ENCODE peak calls at places on chromosomes 2 and 18, in five cellular contexts. U, H, M, J and X are unnamed samples.

GRCh38 chr18:3159830-3160229 is 59.9 kb downstream of the MYOM1 start:
- DNase-seq in U (no peak), H (no peak), M (no peak), J (no peak), X (no peak)

GRCh38 chr2:83461135-83461534 is 997.9 kb downstream of the SUCLG1 start:
- DNase-seq in U (no peak), H (no peak), M (no peak), J (no peak), X (no peak)

GRCh38 chr18:60413944-60414547 is 41.5 kb upstream of the MC4R start:
- DNase-seq in U (no peak), H (peak; percentile 30), M (no peak), J (no peak), X (no peak)

GRCh38 chr2:120934891-120935338 is 199.2 kb downstream of the GLI2 start:
- DNase-seq in U (no peak), H (peak; percentile 99), M (no peak), J (no peak), X (no peak)

GRCh38 chr18:79598885-79599175 is 80.8 kb upstream of the CTDP1 start:
- DNase-seq in U (no peak), H (no peak), M (no peak), J (no peak), X (no peak)

GRCh38 chr2:26711457-26712155 is 19.1 kb downstream of the KCNK3 start:
- DNase-seq in U (no peak), H (no peak), M (peak; percentile 22), J (no peak), X (no peak)

GRCh38 chr2:227125506-227125905 is 38.5 kb downstream of the COL4A4 start:
- DNase-seq in U (no peak), H (no peak), M (no peak), J (no peak), X (no peak)

GRCh38 chr2:237534380-237534779 is 32.0 kb upstream of the PRLH start:
- DNase-seq in U (no peak), H (no peak), M (no peak), J (no peak), X (no peak)